ENCODE peak calls at places on chromosomes 16 and 17, in seven cellular contexts. One of them, this sample, is unnamed.
A peak's percentile ranks its signal among the peaks of the same experiment; 100 is the strongest.

GRCh38 chr17:80755650-80756405 is 211.2 kb downstream of the RPTOR start:
- DNase-seq in ascending aorta: no peak
- DNase-seq in esophagus squamous epithelium: no peak
- DNase-seq in neural progenitor cell: no peak
- DNase-seq in mesenchymal stem cell: no peak
- DNase-seq in IMR-90: no peak
- DNase-seq in A549: no peak
- DNase-seq in this sample: no peak

GRCh38 chr17:79740413-79740812 is 9.7 kb downstream of the ENPP7 start:
- DNase-seq in ascending aorta: no peak
- DNase-seq in esophagus squamous epithelium: no peak
- DNase-seq in neural progenitor cell: no peak
- DNase-seq in mesenchymal stem cell: peak; percentile 17
- DNase-seq in IMR-90: no peak
- DNase-seq in A549: peak; percentile 52
- DNase-seq in this sample: no peak

GRCh38 chr16:68645494-68646388 is 631 bp downstream of the CDH3 start:
- DNase-seq in ascending aorta: no peak
- DNase-seq in esophagus squamous epithelium: no peak
- DNase-seq in neural progenitor cell: peak; percentile 86
- DNase-seq in mesenchymal stem cell: no peak
- DNase-seq in IMR-90: no peak
- DNase-seq in A549: no peak
- DNase-seq in this sample: no peak

GRCh38 chr16:88798772-88799455 is 4.7 kb upstream of the CDT1 start:
- DNase-seq in ascending aorta: no peak
- DNase-seq in esophagus squamous epithelium: no peak
- DNase-seq in neural progenitor cell: no peak
- DNase-seq in mesenchymal stem cell: no peak
- DNase-seq in IMR-90: no peak
- DNase-seq in A549: peak; percentile 45
- DNase-seq in this sample: no peak

GRCh38 chr17:10151667-10152496 is 46.5 kb downstream of the GAS7 start:
- DNase-seq in ascending aorta: no peak
- DNase-seq in esophagus squamous epithelium: no peak
- DNase-seq in neural progenitor cell: no peak
- DNase-seq in mesenchymal stem cell: no peak
- DNase-seq in IMR-90: no peak
- DNase-seq in A549: no peak
- DNase-seq in this sample: peak; percentile 35

GRCh38 chr16:46688101-46688656 is 799 bp downstream of the VPS35 start:
- DNase-seq in ascending aorta: no peak
- DNase-seq in esophagus squamous epithelium: no peak
- DNase-seq in neural progenitor cell: no peak
- DNase-seq in mesenchymal stem cell: no peak
- DNase-seq in IMR-90: peak; percentile 20
- DNase-seq in A549: no peak
- DNase-seq in this sample: no peak

GRCh38 chr16:86962913-86963312 is 354.3 kb downstream of the C16orf95 start:
- DNase-seq in ascending aorta: no peak
- DNase-seq in esophagus squamous epithelium: no peak
- DNase-seq in neural progenitor cell: no peak
- DNase-seq in mesenchymal stem cell: no peak
- DNase-seq in IMR-90: no peak
- DNase-seq in A549: no peak
- DNase-seq in this sample: no peak

GRCh38 chr17:74371653-74372147 is 4.4 kb downstream of the GPR142 start:
- DNase-seq in ascending aorta: no peak
- DNase-seq in esophagus squamous epithelium: no peak
- DNase-seq in neural progenitor cell: no peak
- DNase-seq in mesenchymal stem cell: no peak
- DNase-seq in IMR-90: no peak
- DNase-seq in A549: no peak
- DNase-seq in this sample: no peak

GRCh38 chr16:67277294-67277998 is 1.9 kb upstream of the PLEKHG4 start:
- DNase-seq in ascending aorta: peak; percentile 91
- DNase-seq in esophagus squamous epithelium: no peak
- DNase-seq in neural progenitor cell: no peak
- DNase-seq in mesenchymal stem cell: peak; percentile 99
- DNase-seq in IMR-90: peak; percentile 100
- DNase-seq in A549: peak; percentile 77
- DNase-seq in this sample: no peak

GRCh38 chr17:51430581-51430980 is 170.2 kb downstream of the UTP18 start:
- DNase-seq in ascending aorta: no peak
- DNase-seq in esophagus squamous epithelium: no peak
- DNase-seq in neural progenitor cell: no peak
- DNase-seq in mesenchymal stem cell: no peak
- DNase-seq in IMR-90: no peak
- DNase-seq in A549: no peak
- DNase-seq in this sample: no peak

GRCh38 chr17:63881935-63882601 is at the start of gene GH2:
- DNase-seq in ascending aorta: no peak
- DNase-seq in esophagus squamous epithelium: no peak
- DNase-seq in neural progenitor cell: peak; percentile 58
- DNase-seq in mesenchymal stem cell: peak; percentile 42
- DNase-seq in IMR-90: peak; percentile 34
- DNase-seq in A549: peak; percentile 65
- DNase-seq in this sample: peak; percentile 24

GRCh38 chr17:77916771-77917481 is 41.6 kb upstream of the TNRC6C start:
- DNase-seq in ascending aorta: no peak
- DNase-seq in esophagus squamous epithelium: no peak
- DNase-seq in neural progenitor cell: peak; percentile 1
- DNase-seq in mesenchymal stem cell: no peak
- DNase-seq in IMR-90: no peak
- DNase-seq in A549: no peak
- DNase-seq in this sample: no peak
- H3K27ac ChIP-seq in ascending aorta: no peak overlapping the region
- H3K27ac ChIP-seq in esophagus squamous epithelium: no peak overlapping the region
- H3K27ac ChIP-seq in neural progenitor cell: no peak overlapping the region
- H3K27ac ChIP-seq in mesenchymal stem cell: no peak overlapping the region
- H3K27ac ChIP-seq in IMR-90: no peak overlapping the region
- H3K27ac ChIP-seq in A549: no peak overlapping the region
- H3K27ac ChIP-seq in this sample: no peak overlapping the region

GRCh38 chr16:35339337-35339736 is 1879.9 kb downstream of the TP53TG3F start:
- DNase-seq in ascending aorta: no peak
- DNase-seq in esophagus squamous epithelium: no peak
- DNase-seq in neural progenitor cell: no peak
- DNase-seq in mesenchymal stem cell: no peak
- DNase-seq in IMR-90: no peak
- DNase-seq in A549: no peak
- DNase-seq in this sample: no peak
- H3K9me3 ChIP-seq in ascending aorta: no peaks in the 10 kb centered on the region
- H3K9me3 ChIP-seq in esophagus squamous epithelium: no peaks in the 10 kb centered on the region
- H3K9me3 ChIP-seq in neural progenitor cell: peaks cover 43% of the 10 kb centered on the region
- H3K9me3 ChIP-seq in mesenchymal stem cell: peaks cover 41% of the 10 kb centered on the region
- H3K9me3 ChIP-seq in IMR-90: peaks cover 9% of the 10 kb centered on the region
- H3K9me3 ChIP-seq in A549: peaks cover 2% of the 10 kb centered on the region
- H3K9me3 ChIP-seq in this sample: peaks cover 60% of the 10 kb centered on the region

GRCh38 chr16:4347010-4347409 is 4.1 kb downstream of the PAM16 start:
- DNase-seq in ascending aorta: no peak
- DNase-seq in esophagus squamous epithelium: no peak
- DNase-seq in neural progenitor cell: no peak
- DNase-seq in mesenchymal stem cell: peak; percentile 55
- DNase-seq in IMR-90: no peak
- DNase-seq in A549: no peak
- DNase-seq in this sample: no peak
- H3K4me3 ChIP-seq in ascending aorta: no peak overlapping the region
- H3K4me3 ChIP-seq in esophagus squamous epithelium: no peak overlapping the region
- H3K4me3 ChIP-seq in neural progenitor cell: no peak overlapping the region
- H3K4me3 ChIP-seq in mesenchymal stem cell: no peak overlapping the region
- H3K4me3 ChIP-seq in IMR-90: no peak overlapping the region
- H3K4me3 ChIP-seq in A549: no peak overlapping the region
- H3K4me3 ChIP-seq in this sample: no peak overlapping the region

DNA sequence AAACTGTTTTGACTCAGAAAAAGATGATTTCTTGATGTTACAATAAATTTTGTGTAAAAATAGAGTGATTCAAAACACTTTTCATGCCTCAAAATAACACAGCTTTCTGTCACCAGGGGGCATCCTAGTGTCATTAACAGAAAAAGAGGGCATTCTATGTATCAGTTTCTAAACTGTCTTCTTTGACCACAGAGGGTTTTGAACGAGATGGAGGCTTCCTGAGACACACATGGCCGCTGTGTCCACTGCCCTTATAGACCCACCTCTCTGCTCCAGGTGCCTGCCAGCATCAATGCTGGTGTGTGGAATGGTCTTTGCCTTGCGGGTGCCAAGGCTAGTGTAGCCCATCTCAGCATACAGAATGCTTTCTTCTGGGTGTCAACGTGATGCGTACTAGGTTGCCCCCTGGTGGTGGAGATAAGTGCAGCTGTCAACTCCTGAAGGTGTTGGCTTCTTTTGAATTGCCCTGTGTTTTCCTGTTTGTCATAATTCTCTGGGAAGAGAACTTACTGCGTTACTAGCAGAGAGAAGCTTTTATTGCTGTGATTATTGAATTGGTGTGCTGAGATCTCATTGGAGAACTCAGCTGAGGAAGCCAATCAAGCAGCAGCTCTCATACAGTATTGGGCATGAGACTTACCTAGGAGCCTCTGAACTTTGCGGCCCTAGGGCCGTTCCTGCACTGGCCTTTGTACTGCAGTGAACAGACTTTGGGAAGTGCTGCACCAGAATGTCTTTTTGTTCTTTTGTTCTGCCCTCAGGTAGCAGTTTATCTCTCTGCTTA is 38.6 kb downstream of the USP10 start:
- DNase-seq in ascending aorta: peak; percentile 85
- DNase-seq in esophagus squamous epithelium: no peak
- DNase-seq in neural progenitor cell: peak; percentile 87
- DNase-seq in mesenchymal stem cell: peak; percentile 87
- DNase-seq in IMR-90: peak; percentile 70
- DNase-seq in A549: peak; percentile 86
- DNase-seq in this sample: peak; percentile 58
- H3K27ac ChIP-seq in ascending aorta: no peak overlapping the region
- H3K27ac ChIP-seq in esophagus squamous epithelium: peak overlapping the region; percentile 83
- H3K27ac ChIP-seq in neural progenitor cell: no peak overlapping the region
- H3K27ac ChIP-seq in mesenchymal stem cell: no peak overlapping the region
- H3K27ac ChIP-seq in IMR-90: no peak overlapping the region
- H3K27ac ChIP-seq in A549: no peak overlapping the region
- H3K27ac ChIP-seq in this sample: no peak overlapping the region

DNA sequence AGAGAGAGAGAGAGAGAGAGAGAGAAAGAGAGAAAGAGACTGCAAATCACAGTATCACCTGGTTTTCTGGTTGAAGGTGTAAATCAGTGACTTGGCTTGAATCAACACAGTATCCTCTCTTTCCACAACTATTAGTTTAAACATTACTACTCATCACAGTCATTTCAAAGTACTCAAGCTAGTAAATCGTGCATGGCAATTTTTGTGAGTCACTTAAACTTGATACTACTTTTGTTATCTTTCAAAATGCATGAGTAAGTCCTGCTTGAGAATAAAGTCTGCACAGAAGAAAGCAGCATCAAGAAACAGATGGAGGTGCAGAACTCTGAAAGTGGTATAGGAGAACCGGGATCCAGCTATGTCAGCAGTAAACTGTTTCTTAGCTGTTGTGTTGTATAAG is 535.4 kb downstream of the CDH8 start:
- DNase-seq in ascending aorta: no peak
- DNase-seq in esophagus squamous epithelium: no peak
- DNase-seq in neural progenitor cell: no peak
- DNase-seq in mesenchymal stem cell: no peak
- DNase-seq in IMR-90: no peak
- DNase-seq in A549: no peak
- DNase-seq in this sample: no peak
- H3K9me3 ChIP-seq in ascending aorta: no peaks in the 10 kb centered on the region
- H3K9me3 ChIP-seq in esophagus squamous epithelium: no peaks in the 10 kb centered on the region
- H3K9me3 ChIP-seq in neural progenitor cell: no peaks in the 10 kb centered on the region
- H3K9me3 ChIP-seq in mesenchymal stem cell: no peaks in the 10 kb centered on the region
- H3K9me3 ChIP-seq in IMR-90: peaks cover 6% of the 10 kb centered on the region
- H3K9me3 ChIP-seq in A549: no peaks in the 10 kb centered on the region
- H3K9me3 ChIP-seq in this sample: no peaks in the 10 kb centered on the region

GRCh38 chr17:385836-386144 is 33.2 kb upstream of the RPH3AL start:
- DNase-seq in ascending aorta: no peak
- DNase-seq in esophagus squamous epithelium: no peak
- DNase-seq in neural progenitor cell: no peak
- DNase-seq in mesenchymal stem cell: no peak
- DNase-seq in IMR-90: no peak
- DNase-seq in A549: no peak
- DNase-seq in this sample: no peak
- H3K4me3 ChIP-seq in ascending aorta: peak overlapping the region; percentile 60
- H3K4me3 ChIP-seq in esophagus squamous epithelium: peak overlapping the region; percentile 72
- H3K4me3 ChIP-seq in neural progenitor cell: peak overlapping the region; percentile 52
- H3K4me3 ChIP-seq in mesenchymal stem cell: no peak overlapping the region
- H3K4me3 ChIP-seq in IMR-90: peak overlapping the region; percentile 51
- H3K4me3 ChIP-seq in A549: peak overlapping the region; percentile 69
- H3K4me3 ChIP-seq in this sample: peak overlapping the region; percentile 52

GRCh38 chr16:630024-630814 is 566 bp upstream of the WFIKKN1 start:
- DNase-seq in ascending aorta: no peak
- DNase-seq in esophagus squamous epithelium: no peak
- DNase-seq in neural progenitor cell: peak; percentile 72
- DNase-seq in mesenchymal stem cell: no peak
- DNase-seq in IMR-90: no peak
- DNase-seq in A549: no peak
- DNase-seq in this sample: no peak
- H3K27ac ChIP-seq in ascending aorta: no peak overlapping the region
- H3K27ac ChIP-seq in esophagus squamous epithelium: no peak overlapping the region
- H3K27ac ChIP-seq in neural progenitor cell: peak overlapping the region; percentile 89
- H3K27ac ChIP-seq in mesenchymal stem cell: no peak overlapping the region
- H3K27ac ChIP-seq in IMR-90: no peak overlapping the region
- H3K27ac ChIP-seq in A549: no peak overlapping the region
- H3K27ac ChIP-seq in this sample: no peak overlapping the region